ENCODE peak calls at places on chromosomes 4 and X, in five cellular contexts. One of them, this sample, is unnamed. For H3K27me3 and H3K9me3, the result is how much of the 10 kb centered on the place peaks cover.

GRCh38 chr4:84966382-84967291 is at the start of gene WDFY3:
- DNase-seq in WERI-Rb-1: peak
- DNase-seq in cardiac muscle cell: peak
- DNase-seq in endodermal cell: peak
- DNase-seq in body of pancreas: peak
- DNase-seq in this sample: peak

GRCh38 chr4:1530356-1530755 is 124.1 kb upstream of the NKX1-1 start:
- DNase-seq in endodermal cell: no peak
- DNase-seq in body of pancreas: no peak
- DNase-seq in cardiac muscle cell: no peak
- DNase-seq in WERI-Rb-1: no peak
- DNase-seq in this sample: no peak

GRCh38 chrX:18617351-18617750 is 54.6 kb downstream of the RS1 start:
- DNase-seq in WERI-Rb-1: no peak
- DNase-seq in cardiac muscle cell: peak
- DNase-seq in endodermal cell: no peak
- DNase-seq in body of pancreas: peak
- DNase-seq in this sample: peak

GRCh38 chr4:81021995-81022394 is 8.5 kb upstream of the BMP3 start:
- DNase-seq in cardiac muscle cell: no peak
- DNase-seq in endodermal cell: no peak
- DNase-seq in WERI-Rb-1: no peak
- DNase-seq in body of pancreas: no peak
- DNase-seq in this sample: peak

GRCh38 chr4:127261476-127261875 is 371.3 kb upstream of the INTU start:
- DNase-seq in endodermal cell: no peak
- DNase-seq in cardiac muscle cell: no peak
- DNase-seq in body of pancreas: no peak
- DNase-seq in WERI-Rb-1: no peak
- DNase-seq in this sample: no peak

GRCh38 chrX:41027388-41027787 is 57.9 kb upstream of the USP9X start:
- DNase-seq in WERI-Rb-1: no peak
- DNase-seq in endodermal cell: no peak
- DNase-seq in cardiac muscle cell: peak
- DNase-seq in body of pancreas: no peak
- DNase-seq in this sample: no peak

GRCh38 chrX:73267979-73268378 is 53.3 kb upstream of the NAP1L2 start:
- DNase-seq in cardiac muscle cell: no peak
- DNase-seq in endodermal cell: no peak
- DNase-seq in WERI-Rb-1: no peak
- DNase-seq in body of pancreas: no peak
- DNase-seq in this sample: no peak

GRCh38 chr4:97587912-97588311 is 555.4 kb downstream of the STPG2 start:
- DNase-seq in body of pancreas: no peak
- DNase-seq in cardiac muscle cell: no peak
- DNase-seq in endodermal cell: no peak
- DNase-seq in WERI-Rb-1: no peak
- DNase-seq in this sample: no peak

GRCh38 chr4:141575884-141576283 is 60.5 kb upstream of the IL15 start:
- DNase-seq in body of pancreas: no peak
- DNase-seq in cardiac muscle cell: no peak
- DNase-seq in WERI-Rb-1: no peak
- DNase-seq in endodermal cell: no peak
- DNase-seq in this sample: no peak

GRCh38 chrX:150507251-150507856 is 61.1 kb upstream of the MTM1 start:
- DNase-seq in cardiac muscle cell: no peak
- DNase-seq in WERI-Rb-1: no peak
- DNase-seq in endodermal cell: peak
- DNase-seq in body of pancreas: peak
- DNase-seq in this sample: peak

GRCh38 chr4:73213917-73214663 is 44.5 kb downstream of the ANKRD17 start:
- DNase-seq in endodermal cell: no peak
- DNase-seq in WERI-Rb-1: no peak
- DNase-seq in cardiac muscle cell: peak
- DNase-seq in body of pancreas: no peak
- DNase-seq in this sample: no peak

GRCh38 chrX:24221872-24222271 is 72.3 kb downstream of the ZFX start:
- DNase-seq in endodermal cell: no peak
- DNase-seq in WERI-Rb-1: no peak
- DNase-seq in body of pancreas: no peak
- DNase-seq in cardiac muscle cell: no peak
- DNase-seq in this sample: no peak

DNA sequence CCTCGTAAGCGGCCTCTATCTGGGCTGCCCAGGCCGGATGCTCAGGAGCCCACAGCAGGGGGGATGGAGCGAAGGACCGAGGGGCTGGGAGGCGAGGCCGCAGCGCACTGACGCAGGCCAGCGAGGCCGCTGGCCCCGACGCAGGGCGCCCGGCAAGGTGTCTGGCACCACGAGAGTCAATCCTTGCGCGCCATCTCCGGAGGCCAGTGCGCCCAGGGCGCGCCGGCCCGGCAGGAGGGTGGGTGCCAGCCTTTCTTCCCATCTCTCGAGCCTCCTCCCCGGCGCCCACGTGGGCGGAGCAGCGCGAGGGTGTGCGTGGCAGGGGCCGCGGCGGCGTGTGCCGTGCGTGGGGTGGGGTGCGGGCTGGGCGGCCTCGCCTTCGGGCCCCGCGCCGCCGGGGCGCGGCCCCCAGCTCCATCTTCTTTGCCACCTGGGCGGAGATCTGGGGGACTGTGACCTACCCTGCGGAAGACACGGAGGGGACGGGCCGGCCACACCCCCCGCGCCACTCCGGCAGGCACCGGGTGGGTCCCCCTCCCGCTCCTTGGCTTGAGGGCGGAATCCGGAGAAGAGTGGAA is 916 bp downstream of the JAKMIP1 start:
- DNase-seq in endodermal cell: no peak
- DNase-seq in cardiac muscle cell: no peak
- DNase-seq in body of pancreas: no peak
- DNase-seq in WERI-Rb-1: no peak
- DNase-seq in this sample: no peak
- H3K27me3 ChIP-seq in endodermal cell: under half
- H3K27me3 ChIP-seq in cardiac muscle cell: under half
- H3K27me3 ChIP-seq in body of pancreas: under half
- H3K27me3 ChIP-seq in WERI-Rb-1: under half
- H3K27me3 ChIP-seq in this sample: under half

GRCh38 chr4:472881-473574 is 25.9 kb downstream of the ZNF721 start:
- DNase-seq in WERI-Rb-1: peak
- DNase-seq in body of pancreas: no peak
- DNase-seq in endodermal cell: no peak
- DNase-seq in cardiac muscle cell: peak
- DNase-seq in this sample: no peak
- H3K9me3 ChIP-seq in WERI-Rb-1: under half
- H3K9me3 ChIP-seq in body of pancreas: under half
- H3K9me3 ChIP-seq in endodermal cell: half or more
- H3K9me3 ChIP-seq in cardiac muscle cell: under half
- H3K9me3 ChIP-seq in this sample: under half

GRCh38 chr4:3219761-3220481 is 29.0 kb upstream of the MSANTD1 start:
- DNase-seq in cardiac muscle cell: no peak
- DNase-seq in WERI-Rb-1: no peak
- DNase-seq in body of pancreas: peak
- DNase-seq in endodermal cell: no peak
- DNase-seq in this sample: no peak
- H3K27me3 ChIP-seq in cardiac muscle cell: under half
- H3K27me3 ChIP-seq in WERI-Rb-1: under half
- H3K27me3 ChIP-seq in body of pancreas: under half
- H3K27me3 ChIP-seq in endodermal cell: under half
- H3K27me3 ChIP-seq in this sample: under half

DNA sequence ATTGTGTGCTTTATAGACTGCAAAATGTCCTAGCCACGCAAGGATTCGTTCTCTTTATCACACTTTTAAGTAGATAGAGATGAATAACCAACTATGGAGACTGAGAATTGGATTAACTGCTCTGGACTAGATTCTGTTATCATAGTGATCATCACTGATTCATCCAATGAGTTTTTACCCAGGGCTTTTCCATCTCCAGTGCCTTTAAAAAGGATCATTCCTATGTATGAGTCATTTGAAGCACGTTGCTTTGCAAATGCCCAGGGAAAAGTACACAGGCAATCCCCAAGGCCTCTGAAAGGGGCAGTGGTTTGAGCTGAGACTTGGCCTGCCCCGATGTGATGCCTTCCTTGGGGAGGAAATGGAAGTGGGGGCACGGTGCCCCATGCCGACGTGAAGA is 122.7 kb upstream of the PSAPL1 start:
- DNase-seq in body of pancreas: no peak
- DNase-seq in cardiac muscle cell: peak
- DNase-seq in WERI-Rb-1: no peak
- DNase-seq in endodermal cell: no peak
- DNase-seq in this sample: no peak
- H3K9me3 ChIP-seq in body of pancreas: under half
- H3K9me3 ChIP-seq in cardiac muscle cell: under half
- H3K9me3 ChIP-seq in WERI-Rb-1: under half
- H3K9me3 ChIP-seq in endodermal cell: under half
- H3K9me3 ChIP-seq in this sample: under half

DNA sequence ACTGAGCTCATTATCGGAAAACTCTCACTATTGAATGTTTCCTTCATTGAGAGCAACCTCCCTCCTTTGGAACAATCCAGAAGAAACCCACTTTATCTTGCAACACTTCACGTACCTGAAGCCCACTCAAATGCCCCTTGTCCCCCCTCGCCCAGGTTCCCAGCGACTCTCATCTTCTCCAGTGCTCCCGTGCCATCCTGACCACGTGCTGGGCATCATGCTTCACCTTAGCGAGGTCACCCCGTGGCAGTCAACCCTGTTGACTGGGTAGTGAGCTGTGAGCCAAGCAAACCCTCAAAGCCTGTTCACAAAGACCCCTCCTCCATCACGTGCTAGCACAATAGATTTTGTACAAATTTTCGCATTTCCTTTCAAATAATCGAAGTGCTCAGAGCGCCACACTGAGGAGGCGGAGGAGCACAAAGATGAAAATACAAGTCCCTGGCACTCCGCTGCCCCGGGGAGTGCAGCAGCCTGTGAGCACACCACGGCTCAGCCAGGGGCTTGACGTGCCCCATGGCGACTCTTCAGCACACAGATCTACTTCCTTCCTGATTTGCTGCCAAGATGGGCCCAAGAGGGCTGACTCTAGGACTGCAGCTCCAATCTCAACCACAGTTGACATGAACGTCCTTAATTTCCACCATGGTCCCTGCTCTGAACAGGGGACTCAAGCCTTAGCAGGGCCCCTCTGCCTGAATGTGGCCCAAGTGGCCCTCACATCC is 15.6 kb downstream of the PDZD4 start:
- DNase-seq in endodermal cell: peak
- DNase-seq in body of pancreas: peak
- DNase-seq in WERI-Rb-1: no peak
- DNase-seq in cardiac muscle cell: no peak
- DNase-seq in this sample: no peak
- H3K27me3 ChIP-seq in endodermal cell: under half
- H3K27me3 ChIP-seq in body of pancreas: under half
- H3K27me3 ChIP-seq in WERI-Rb-1: under half
- H3K27me3 ChIP-seq in cardiac muscle cell: under half
- H3K27me3 ChIP-seq in this sample: under half

This sample was measured in small intestine.